ENCODE peak calls at places on chromosomes 2 and 18, in four cellular contexts. I is K562, N is HL-60, S is GM12878. U is an unnamed sample.

GRCh38 chr2:186841940-186842339 is 7.0 kb downstream of the ZSWIM2 start:
- DNase-seq in N (no peak), S (no peak), I (no peak), U (no peak)

GRCh38 chr2:60097298-60097697 is 456.2 kb downstream of the BCL11A start:
- DNase-seq in N (no peak), S (no peak), I (no peak), U (no peak)

GRCh38 chr2:58866040-58866439 is 624.9 kb upstream of the FANCL start:
- DNase-seq in S (peak; percentile 21), N (no peak), I (no peak), U (no peak)

GRCh38 chr18:4813708-4814107 is 358.6 kb upstream of the DLGAP1 start:
- DNase-seq in N (no peak), S (no peak), I (no peak), U (no peak)

GRCh38 chr2:132478669-132479068 is 62.1 kb downstream of the GPR39 start:
- DNase-seq in S (no peak), N (no peak), I (no peak), U (no peak)

GRCh38 chr2:1081411-1082225 is 131.0 kb downstream of the SNTG2 start:
- DNase-seq in I (no peak), N (no peak), S (no peak), U (no peak)

GRCh38 chr2:199703199-199703598 is 147.8 kb downstream of the FTCDNL1 start:
- DNase-seq in S (no peak), N (no peak), I (no peak), U (no peak)

GRCh38 chr2:85750509-85751299 is 3.1 kb upstream of the ATOH8 start:
- DNase-seq in N (peak; percentile 84), I (peak; percentile 55), S (no peak), U (no peak)

GRCh38 chr2:19035238-19035637 is 323.2 kb downstream of the OSR1 start:
- DNase-seq in S (no peak), N (no peak), I (no peak), U (no peak)

GRCh38 chr2:190978389-190979053 is 35.5 kb downstream of the STAT1 start:
- DNase-seq in N (no peak), I (no peak), S (no peak), U (no peak)

GRCh38 chr2:133062946-133063345 is 392.9 kb upstream of the LYPD1 start:
- DNase-seq in N (no peak), I (no peak), S (no peak), U (no peak)

GRCh38 chr2:46852124-46852523 is 63.5 kb downstream of the MCFD2 start:
- DNase-seq in I (no peak), S (no peak), N (no peak), U (no peak)

GRCh38 chr18:11561293-11561692 is 48.1 kb upstream of the SLC35G4 start:
- DNase-seq in N (no peak), I (no peak), S (no peak), U (no peak)

GRCh38 chr2:12455626-12456025 is 261.1 kb upstream of the TRIB2 start:
- DNase-seq in I (no peak), N (no peak), S (no peak), U (no peak)

GRCh38 chr18:44602845-44603244 is 77.8 kb upstream of the SETBP1 start:
- DNase-seq in S (no peak), N (no peak), I (no peak), U (no peak)

GRCh38 chr2:240387669-240388358 is 47.6 kb upstream of the GPC1 start:
- DNase-seq in N (no peak), I (peak; percentile 62), S (no peak), U (no peak)

GRCh38 chr2:170493698-170494097 is 221.4 kb upstream of the SP5 start:
- DNase-seq in N (no peak), I (no peak), S (no peak), U (no peak)

GRCh38 chr2:96136123-96136720 is 2.1 kb downstream of the ASTL start:
- DNase-seq in N (no peak), I (no peak), S (no peak), U (no peak)

GRCh38 chr2:226791056-226791486 is 8.5 kb downstream of the IRS1 start:
- DNase-seq in I (no peak), N (peak; percentile 20), S (peak; percentile 30), U (no peak)

GRCh38 chr2:240149943-240150784 is 9.7 kb upstream of the OTOS start:
- DNase-seq in N (no peak), S (no peak), I (peak; percentile 61), U (peak; percentile 76)

GRCh38 chr2:69011611-69012157 is 1.3 kb upstream of the ANTXR1 start:
- DNase-seq in I (no peak), S (no peak), N (no peak), U (no peak)

GRCh38 chr2:176581557-176582150 is 312.4 kb downstream of the MTX2 start:
- DNase-seq in N (no peak), S (no peak), I (no peak), U (no peak)

GRCh38 chr2:183951636-183952035 is 646.7 kb upstream of the ZNF804A start:
- DNase-seq in N (no peak), S (no peak), I (no peak), U (no peak)

GRCh38 chr2:204472375-204472774 is 72.9 kb upstream of the PARD3B start:
- DNase-seq in S (no peak), N (no peak), I (no peak), U (no peak)

GRCh38 chr18:76979111-76979751 is 153.4 kb downstream of the MBP start:
- DNase-seq in I (no peak), N (no peak), S (no peak), U (no peak)

GRCh38 chr18:45771587-45771986 is 47.6 kb downstream of the SLC14A1 start:
- DNase-seq in S (no peak), I (no peak), N (no peak), U (no peak)

DNA sequence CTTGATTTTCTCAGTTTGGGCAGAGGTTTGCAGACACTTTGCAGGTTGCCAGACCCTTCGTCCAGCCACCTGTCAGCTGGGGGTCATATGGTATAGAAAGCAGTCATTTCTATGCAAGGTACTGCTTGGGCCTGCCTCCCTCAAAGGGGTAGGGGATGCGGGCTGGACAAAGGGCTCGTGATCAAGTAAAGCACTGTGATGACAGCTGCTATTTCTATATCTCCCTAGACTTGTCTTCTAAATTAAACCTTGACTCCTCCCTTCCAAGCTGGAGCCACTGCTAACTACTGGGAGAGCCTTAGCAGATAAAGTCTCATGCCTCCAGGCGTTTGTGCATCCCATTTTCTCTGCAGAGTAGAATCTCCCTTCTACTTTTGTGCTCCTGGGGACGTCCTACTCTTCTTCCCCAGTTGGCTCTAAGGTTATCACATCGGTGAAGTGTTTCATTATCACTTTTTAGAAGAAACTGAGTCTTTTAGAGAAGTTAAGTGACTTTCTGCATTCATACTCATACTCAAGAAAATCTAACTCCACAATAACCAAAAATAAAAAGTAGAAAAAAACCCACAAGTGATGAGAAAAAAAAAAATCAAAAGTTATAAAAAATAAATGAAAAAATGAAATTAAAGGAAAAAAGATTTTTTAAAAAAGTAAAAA is 710 bp upstream of the XRCC5 start:
- DNase-seq in N (no peak), S (no peak), I (no peak), U (no peak)
- TF ChIP-seq SPI1 in N (no peak), S (no peak), I (no peak), U (no peak)

GRCh38 chr2:112143150-112143549 is 5.0 kb downstream of the FBLN7 start:
- DNase-seq in I (no peak), S (no peak), N (no peak), U (no peak)
- TF ChIP-seq SPI1 in I (no peak), S (no peak), N (no peak), U (no peak)

DNA sequence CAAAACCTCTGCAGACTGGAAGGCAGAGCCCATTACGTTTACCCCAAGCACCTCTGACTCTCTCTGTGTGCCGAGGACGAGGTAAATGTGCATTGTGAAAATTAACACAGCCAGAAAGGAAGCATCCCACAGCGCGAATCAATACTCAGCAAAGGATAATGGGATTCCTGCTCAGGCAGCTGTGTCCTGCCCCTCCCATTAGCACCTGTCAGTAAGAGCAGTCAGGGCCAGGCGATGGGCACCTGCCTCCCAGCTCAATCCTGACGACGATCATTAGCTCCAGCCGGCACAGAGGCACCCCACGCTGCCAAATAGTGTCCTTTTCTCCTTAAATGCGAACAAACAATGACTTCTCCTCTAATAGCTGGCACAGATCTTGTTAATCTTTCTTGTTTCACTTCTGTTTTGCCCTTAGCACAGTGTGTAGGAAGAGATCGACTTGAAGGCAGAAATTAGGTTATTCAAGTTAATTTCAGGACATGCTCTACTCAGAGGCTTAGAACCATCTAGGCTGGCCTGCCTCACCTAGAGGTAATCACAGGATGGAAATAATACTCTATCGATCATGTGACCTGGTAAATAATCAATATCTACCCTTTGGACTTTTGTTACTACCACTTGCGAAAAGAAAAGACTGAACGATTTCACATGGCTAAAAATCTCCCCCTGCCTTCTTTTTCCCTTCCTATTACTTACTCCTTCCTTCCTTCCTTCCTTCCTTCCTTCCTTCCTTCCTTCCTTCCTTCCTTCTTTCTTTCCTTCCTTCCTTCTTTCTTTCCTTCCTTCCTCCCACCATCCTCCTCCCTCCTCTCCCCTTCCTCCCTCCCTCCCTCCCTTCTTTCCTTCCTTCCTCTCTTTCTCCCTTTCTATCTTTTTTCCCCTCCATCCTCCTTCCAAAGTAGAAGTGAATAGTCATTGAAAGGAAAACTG is 487.9 kb upstream of the ID2 start:
- DNase-seq in N (no peak), I (no peak), S (no peak), U (no peak)
- TF ChIP-seq SPI1 in N (no peak), I (no peak), S (peak; percentile 29), U (no peak)

DNA sequence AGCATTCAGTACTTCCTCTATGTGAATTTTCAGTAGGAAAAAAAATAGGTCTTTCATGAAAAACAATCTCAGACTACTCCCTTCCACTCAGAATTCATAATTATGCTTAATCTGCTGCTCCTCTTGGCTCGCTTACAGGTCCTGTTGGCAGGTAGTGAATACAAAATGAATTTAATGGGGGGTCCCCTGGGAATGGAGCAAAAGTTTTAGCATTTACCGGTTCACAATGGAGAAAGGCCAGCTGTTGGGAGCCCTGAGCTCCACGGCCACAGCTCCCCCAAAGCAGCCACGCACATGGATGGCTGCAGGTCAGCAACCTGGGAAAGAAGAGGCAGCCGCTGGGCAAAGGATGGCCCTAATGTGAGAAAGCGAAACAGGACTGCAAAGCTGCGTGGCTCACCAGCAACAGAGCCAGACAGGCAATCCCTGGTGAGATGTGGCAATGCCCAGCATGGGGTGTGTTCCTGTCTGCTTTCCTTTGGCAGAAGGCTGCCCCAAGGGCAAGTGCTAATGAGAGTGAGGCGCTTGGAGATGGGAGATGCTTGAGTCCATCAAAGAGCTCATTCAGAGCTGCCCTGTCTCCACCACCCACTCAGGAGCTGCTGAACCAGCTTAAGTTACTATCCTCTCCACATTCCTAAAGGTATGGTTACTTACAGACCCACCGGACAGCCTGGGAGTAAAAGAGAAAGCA is 447.4 kb downstream of the EPHA4 start:
- DNase-seq in N (no peak), S (no peak), I (no peak), U (no peak)
- TF ChIP-seq SPI1 in N (no peak), S (no peak), I (no peak), U (no peak)

DNA sequence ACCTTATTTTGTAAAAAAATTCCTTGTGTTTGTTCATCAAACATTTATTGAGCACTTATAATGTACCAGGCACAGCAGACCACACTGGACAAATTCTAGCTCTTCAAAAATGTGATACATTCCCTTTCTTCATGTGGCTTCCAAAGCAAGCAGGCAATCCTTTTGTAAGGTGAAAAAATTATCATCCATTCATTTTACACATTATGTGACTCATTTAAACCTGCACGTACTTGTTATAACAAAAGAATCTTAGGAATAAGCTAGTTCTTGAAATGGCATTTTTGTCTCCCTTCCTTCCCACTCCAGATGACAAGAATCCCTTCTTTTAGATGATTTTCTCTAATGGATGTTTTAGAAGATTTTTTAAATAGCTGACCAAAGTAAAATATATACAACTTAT is 104.6 kb downstream of the KLF7 start:
- DNase-seq in S (no peak), N (no peak), I (no peak), U (no peak)
- TF ChIP-seq SPI1 in S (no peak), N (no peak), I (no peak), U (no peak)